ENCODE peak calls at places on chromosomes 5 and 9, in ten cellular contexts. L is hypothalamus; I is posterior vena cava; C is COR-L47; U is AG09309; T is foreskin fibroblast; G is activated T-helper 1 cell treated with anti-CD3 and anti-CD28 coated beads, Interleukin-2, amount 50 U/mL, for 16 hours; Y is NCI-H774; V is H9; N is EH. S is an unnamed sample.

GRCh38 chr5:120258123-120258522 is 206.0 kb upstream of the PRR16 start:
- DNase-seq in L (no peak), I (no peak), C (no peak), U (no peak), T (peak), G (no peak), Y (no peak), V (no peak), N (no peak), S (no peak)

GRCh38 chr5:74372502-74373445 is 267.8 kb downstream of the ENC1 start:
- DNase-seq in L (no peak), I (no peak), C (no peak), U (no peak), T (no peak), G (no peak), Y (no peak), V (no peak), N (no peak), S (no peak)

GRCh38 chr9:112176410-112177010 is 1.4 kb upstream of the SUSD1 start:
- DNase-seq in L (no peak), I (no peak), C (no peak), U (no peak), T (no peak), G (no peak), Y (no peak), V (no peak), N (no peak), S (no peak)

GRCh38 chr5:89213584-89213983 is 330.6 kb upstream of the MEF2C start:
- DNase-seq in L (no peak), I (no peak), C (no peak), U (peak), T (peak), G (no peak), Y (no peak), V (no peak), N (peak), S (no peak)

GRCh38 chr5:18197734-18198133 is 563.5 kb downstream of the TAF11L14 start:
- DNase-seq in L (no peak), I (no peak), C (no peak), U (no peak), T (no peak), G (no peak), Y (no peak), V (no peak), N (no peak), S (no peak)

GRCh38 chr5:77066823-77067442 is 20.2 kb downstream of the ZBED3 start:
- DNase-seq in L (no peak), I (peak), C (no peak), U (peak), T (peak), G (no peak), Y (no peak), V (no peak), N (peak), S (no peak)

GRCh38 chr9:1050125-1050895 is at the start of gene DMRT2:
- DNase-seq in L (peak), I (peak), C (peak), U (no peak), T (peak), G (no peak), Y (peak), V (peak), N (peak), S (no peak)

GRCh38 chr5:170427672-170428236 is 38.6 kb upstream of the KCNMB1 start:
- DNase-seq in L (no peak), I (peak), C (peak), U (no peak), T (no peak), G (no peak), Y (no peak), V (no peak), N (peak), S (peak)

GRCh38 chr5:34915856-34916192 is 313 bp downstream of the BRIX1 start:
- DNase-seq in L (peak), I (no peak), C (no peak), U (no peak), T (no peak), G (no peak), Y (no peak), V (no peak), N (no peak), S (no peak)

GRCh38 chr9:135037521-135038250 is 49.8 kb upstream of the OLFM1 start:
- DNase-seq in L (no peak), I (peak), C (no peak), U (no peak), T (no peak), G (no peak), Y (no peak), V (peak), N (no peak), S (no peak)

GRCh38 chr9:19903076-19903475 is 114.2 kb upstream of the SLC24A2 start:
- DNase-seq in L (no peak), I (no peak), C (no peak), U (no peak), T (no peak), G (no peak), Y (no peak), V (no peak), N (no peak), S (no peak)

GRCh38 chr9:131043097-131043496 is 34.1 kb downstream of the LAMC3 start:
- DNase-seq in L (no peak), I (no peak), C (no peak), U (no peak), T (no peak), G (no peak), Y (no peak), V (no peak), N (no peak), S (no peak)

GRCh38 chr9:12777149-12778010 is 2.6 kb downstream of the LURAP1L start:
- DNase-seq in L (no peak), I (no peak), C (no peak), U (no peak), T (no peak), G (no peak), Y (no peak), V (no peak), N (no peak), S (no peak)

GRCh38 chr9:133359420-133360175 is 3.2 kb downstream of the SURF2 start:
- DNase-seq in L (no peak), I (no peak), C (no peak), U (no peak), T (peak), G (no peak), Y (no peak), V (peak), N (peak), S (no peak)

GRCh38 chr9:120292606-120293005 is 287.4 kb downstream of the CDK5RAP2 start:
- DNase-seq in L (no peak), I (no peak), C (no peak), U (no peak), T (no peak), G (no peak), Y (no peak), V (no peak), N (no peak), S (no peak)

GRCh38 chr5:158378931-158379330 is 520.0 kb upstream of the CLINT1 start:
- DNase-seq in L (no peak), I (no peak), C (no peak), U (no peak), T (no peak), G (no peak), Y (no peak), V (no peak), N (no peak), S (no peak)

GRCh38 chr5:1174122-1174936 is 27.1 kb upstream of the SLC6A19 start:
- DNase-seq in L (no peak), I (peak), C (peak), U (peak), T (peak), G (no peak), Y (peak), V (peak), N (peak), S (peak)

GRCh38 chr9:116007824-116008223 is 145.8 kb upstream of the PAPPA start:
- DNase-seq in L (no peak), I (no peak), C (no peak), U (no peak), T (no peak), G (no peak), Y (no peak), V (no peak), N (no peak), S (no peak)

GRCh38 chr9:3191715-3192114 is 334.1 kb downstream of the RFX3 start:
- DNase-seq in L (no peak), I (no peak), C (peak), U (no peak), T (no peak), G (no peak), Y (peak), V (no peak), N (no peak), S (no peak)

GRCh38 chr5:145433077-145433476 is 402.1 kb downstream of the PRELID2 start:
- DNase-seq in L (no peak), I (no peak), C (no peak), U (no peak), T (no peak), G (no peak), Y (no peak), V (no peak), N (no peak), S (no peak)

GRCh38 chr9:90326219-90326618 is 316.4 kb downstream of the DIRAS2 start:
- DNase-seq in L (no peak), I (no peak), C (no peak), U (no peak), T (no peak), G (no peak), Y (no peak), V (no peak), N (peak), S (no peak)

GRCh38 chr9:99465231-99465891 is 243.3 kb downstream of the SEC61B start:
- DNase-seq in L (peak), I (no peak), C (peak), U (no peak), T (no peak), G (no peak), Y (no peak), V (no peak), N (peak), S (peak)

GRCh38 chr9:133701321-133701980 is 36.7 kb downstream of the SARDH start:
- DNase-seq in L (peak), I (peak), C (no peak), U (no peak), T (peak), G (peak), Y (no peak), V (no peak), N (no peak), S (no peak)

GRCh38 chr5:35741126-35741711 is 115.5 kb upstream of the IL7R start:
- DNase-seq in L (no peak), I (no peak), C (no peak), U (peak), T (peak), G (no peak), Y (no peak), V (no peak), N (peak), S (no peak)

GRCh38 chr5:126961702-126962101 is 68.7 kb downstream of the MARCHF3 start:
- DNase-seq in L (no peak), I (no peak), C (peak), U (no peak), T (peak), G (no peak), Y (peak), V (no peak), N (peak), S (no peak)

GRCh38 chr9:38301376-38302106 is 91.0 kb upstream of the ALDH1B1 start:
- DNase-seq in L (no peak), I (no peak), C (no peak), U (no peak), T (no peak), G (no peak), Y (no peak), V (no peak), N (no peak), S (no peak)

GRCh38 chr5:39578887-39579497 is 154.2 kb upstream of the DAB2 start:
- DNase-seq in L (no peak), I (no peak), C (no peak), U (no peak), T (peak), G (no peak), Y (no peak), V (no peak), N (peak), S (peak)

GRCh38 chr5:59124983-59125960 is 542.4 kb downstream of the RAB3C start:
- DNase-seq in L (no peak), I (no peak), C (no peak), U (no peak), T (peak), G (no peak), Y (no peak), V (no peak), N (peak), S (peak)

GRCh38 chr9:100222674-100223073 is 123.6 kb downstream of the INVS start:
- DNase-seq in L (no peak), I (no peak), C (no peak), U (peak), T (peak), G (no peak), Y (no peak), V (no peak), N (peak), S (peak)

GRCh38 chr9:126514037-126514821 is 99.5 kb upstream of the LMX1B start:
- DNase-seq in L (peak), I (peak), C (peak), U (no peak), T (peak), G (no peak), Y (peak), V (peak), N (peak), S (no peak)

S was measured in SK-N-MC.